ENCODE peak calls at places on chromosomes 12 and 14, in five cellular contexts. One of them, this sample, is unnamed. For H3K4me1, the result is how much of the 10 kb centered on the place peaks cover.

GRCh38 chr12:100860611-100861010 is 66.0 kb downstream of the ANO4 start:
- DNase-seq in neural progenitor cell: no peak
- DNase-seq in CD4-positive, alpha-beta memory T cell: no peak
- DNase-seq in pancreas: no peak
- DNase-seq in left ventricle myocardium inferior: no peak
- DNase-seq in this sample: no peak

GRCh38 chr12:58067610-58068387 is 126.4 kb downstream of the ATP23 start:
- DNase-seq in neural progenitor cell: no peak
- DNase-seq in CD4-positive, alpha-beta memory T cell: no peak
- DNase-seq in pancreas: no peak
- DNase-seq in left ventricle myocardium inferior: no peak
- DNase-seq in this sample: no peak

GRCh38 chr14:105711841-105712460 is 185.6 kb downstream of the TMEM121 start:
- DNase-seq in neural progenitor cell: no peak
- DNase-seq in CD4-positive, alpha-beta memory T cell: no peak
- DNase-seq in pancreas: no peak
- DNase-seq in left ventricle myocardium inferior: no peak
- DNase-seq in this sample: no peak

GRCh38 chr12:109582636-109583035 is 9.0 kb downstream of the MVK start:
- DNase-seq in neural progenitor cell: peak
- DNase-seq in CD4-positive, alpha-beta memory T cell: no peak
- DNase-seq in pancreas: no peak
- DNase-seq in left ventricle myocardium inferior: peak
- DNase-seq in this sample: no peak

GRCh38 chr12:57576613-57577160 is 14.3 kb upstream of the PIP4K2C start:
- DNase-seq in neural progenitor cell: no peak
- DNase-seq in CD4-positive, alpha-beta memory T cell: no peak
- DNase-seq in pancreas: no peak
- DNase-seq in left ventricle myocardium inferior: no peak
- DNase-seq in this sample: no peak

GRCh38 chr12:107302649-107303386 is 209.5 kb upstream of the CRY1 start:
- DNase-seq in neural progenitor cell: no peak
- DNase-seq in CD4-positive, alpha-beta memory T cell: no peak
- DNase-seq in pancreas: no peak
- DNase-seq in left ventricle myocardium inferior: no peak
- DNase-seq in this sample: no peak

GRCh38 chr12:49673446-49674317 is 33.5 kb downstream of the FMNL3 start:
- DNase-seq in neural progenitor cell: peak
- DNase-seq in CD4-positive, alpha-beta memory T cell: no peak
- DNase-seq in pancreas: peak
- DNase-seq in left ventricle myocardium inferior: peak
- DNase-seq in this sample: no peak

GRCh38 chr14:44914849-44915248 is 46.9 kb downstream of the KLHL28 start:
- DNase-seq in neural progenitor cell: peak
- DNase-seq in CD4-positive, alpha-beta memory T cell: no peak
- DNase-seq in pancreas: no peak
- DNase-seq in left ventricle myocardium inferior: no peak
- DNase-seq in this sample: no peak

GRCh38 chr14:81449114-81449513 is 49.0 kb upstream of the STON2 start:
- DNase-seq in neural progenitor cell: no peak
- DNase-seq in CD4-positive, alpha-beta memory T cell: no peak
- DNase-seq in pancreas: no peak
- DNase-seq in left ventricle myocardium inferior: peak
- DNase-seq in this sample: no peak

DNA sequence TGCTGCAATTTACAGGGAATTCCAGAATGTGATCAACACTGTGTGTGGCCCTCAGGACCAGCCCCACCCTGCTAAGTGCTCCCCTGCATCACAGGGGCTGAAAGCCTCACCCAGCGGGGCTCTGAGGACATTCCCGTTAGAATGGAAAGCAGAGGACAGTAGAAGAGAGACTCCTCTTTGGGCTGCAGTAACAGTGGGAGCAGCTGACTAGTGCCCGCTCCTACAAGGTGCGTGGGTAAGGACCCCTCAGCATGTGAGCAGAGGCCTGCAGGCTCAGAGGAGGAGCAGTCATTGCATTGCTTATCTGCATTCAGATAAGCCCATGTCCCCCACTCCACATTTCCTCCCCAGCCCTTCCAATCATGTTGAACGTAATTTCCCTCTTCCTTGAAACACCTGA is 120.1 kb downstream of the ITPR2 start:
- DNase-seq in neural progenitor cell: peak
- DNase-seq in CD4-positive, alpha-beta memory T cell: no peak
- DNase-seq in pancreas: no peak
- DNase-seq in left ventricle myocardium inferior: no peak
- DNase-seq in this sample: no peak
- H3K4me1 ChIP-seq in neural progenitor cell: under half
- H3K4me1 ChIP-seq in CD4-positive, alpha-beta memory T cell: under half
- H3K4me1 ChIP-seq in pancreas: under half
- H3K4me1 ChIP-seq in left ventricle myocardium inferior: under half
- H3K4me1 ChIP-seq in this sample: under half

GRCh38 chr14:20722016-20722415 is 23.7 kb upstream of the EDDM3A start:
- DNase-seq in neural progenitor cell: no peak
- DNase-seq in CD4-positive, alpha-beta memory T cell: no peak
- DNase-seq in pancreas: no peak
- DNase-seq in left ventricle myocardium inferior: no peak
- DNase-seq in this sample: no peak

GRCh38 chr14:20720741-20721140 is 24.9 kb upstream of the EDDM3A start:
- DNase-seq in neural progenitor cell: no peak
- DNase-seq in CD4-positive, alpha-beta memory T cell: no peak
- DNase-seq in pancreas: no peak
- DNase-seq in left ventricle myocardium inferior: no peak
- DNase-seq in this sample: no peak

GRCh38 chr14:20719777-20720176 is 25.9 kb upstream of the EDDM3A start:
- DNase-seq in neural progenitor cell: no peak
- DNase-seq in CD4-positive, alpha-beta memory T cell: no peak
- DNase-seq in pancreas: peak
- DNase-seq in left ventricle myocardium inferior: no peak
- DNase-seq in this sample: no peak

DNA sequence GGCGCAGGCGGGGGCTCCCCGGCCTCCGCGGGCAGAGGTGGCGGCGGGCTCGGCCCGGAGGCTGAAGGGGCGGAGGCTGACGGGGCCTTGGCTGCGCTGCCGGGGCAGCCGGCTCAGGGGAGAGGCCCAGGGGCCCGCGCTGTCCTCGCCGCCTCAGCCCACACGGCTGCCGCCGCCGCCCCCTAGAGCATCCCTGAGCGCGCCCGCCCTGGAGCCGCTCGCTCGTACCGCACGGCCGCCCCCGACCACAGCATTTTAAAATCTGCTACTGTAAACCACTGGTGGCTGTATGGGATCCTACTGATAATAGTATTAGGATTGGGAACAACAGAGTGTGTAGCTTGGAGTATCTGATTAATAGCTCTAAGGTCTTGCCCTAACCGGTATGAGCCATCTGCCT is 22.2 kb upstream of the EDDM3A start:
- DNase-seq in neural progenitor cell: no peak
- DNase-seq in CD4-positive, alpha-beta memory T cell: no peak
- DNase-seq in pancreas: no peak
- DNase-seq in left ventricle myocardium inferior: no peak
- DNase-seq in this sample: no peak
- H3K4me3 ChIP-seq in neural progenitor cell: no peak
- H3K4me3 ChIP-seq in CD4-positive, alpha-beta memory T cell: no peak
- H3K4me3 ChIP-seq in pancreas: no peak
- H3K4me3 ChIP-seq in left ventricle myocardium inferior: peak
- H3K4me3 ChIP-seq in this sample: no peak

GRCh38 chr12:51907864-51908425 is 641 bp downstream of the ACVRL1 start:
- DNase-seq in neural progenitor cell: no peak
- DNase-seq in CD4-positive, alpha-beta memory T cell: no peak
- DNase-seq in pancreas: no peak
- DNase-seq in left ventricle myocardium inferior: no peak
- DNase-seq in this sample: no peak
- H3K4me1 ChIP-seq in neural progenitor cell: under half
- H3K4me1 ChIP-seq in CD4-positive, alpha-beta memory T cell: under half
- H3K4me1 ChIP-seq in pancreas: under half
- H3K4me1 ChIP-seq in left ventricle myocardium inferior: half or more
- H3K4me1 ChIP-seq in this sample: under half

GRCh38 chr12:94648578-94648977 is 1.8 kb downstream of the TMCC3 start:
- DNase-seq in neural progenitor cell: no peak
- DNase-seq in CD4-positive, alpha-beta memory T cell: no peak
- DNase-seq in pancreas: no peak
- DNase-seq in left ventricle myocardium inferior: no peak
- DNase-seq in this sample: no peak
- H3K4me3 ChIP-seq in neural progenitor cell: peak
- H3K4me3 ChIP-seq in CD4-positive, alpha-beta memory T cell: no peak
- H3K4me3 ChIP-seq in pancreas: no peak
- H3K4me3 ChIP-seq in left ventricle myocardium inferior: peak
- H3K4me3 ChIP-seq in this sample: no peak

DNA sequence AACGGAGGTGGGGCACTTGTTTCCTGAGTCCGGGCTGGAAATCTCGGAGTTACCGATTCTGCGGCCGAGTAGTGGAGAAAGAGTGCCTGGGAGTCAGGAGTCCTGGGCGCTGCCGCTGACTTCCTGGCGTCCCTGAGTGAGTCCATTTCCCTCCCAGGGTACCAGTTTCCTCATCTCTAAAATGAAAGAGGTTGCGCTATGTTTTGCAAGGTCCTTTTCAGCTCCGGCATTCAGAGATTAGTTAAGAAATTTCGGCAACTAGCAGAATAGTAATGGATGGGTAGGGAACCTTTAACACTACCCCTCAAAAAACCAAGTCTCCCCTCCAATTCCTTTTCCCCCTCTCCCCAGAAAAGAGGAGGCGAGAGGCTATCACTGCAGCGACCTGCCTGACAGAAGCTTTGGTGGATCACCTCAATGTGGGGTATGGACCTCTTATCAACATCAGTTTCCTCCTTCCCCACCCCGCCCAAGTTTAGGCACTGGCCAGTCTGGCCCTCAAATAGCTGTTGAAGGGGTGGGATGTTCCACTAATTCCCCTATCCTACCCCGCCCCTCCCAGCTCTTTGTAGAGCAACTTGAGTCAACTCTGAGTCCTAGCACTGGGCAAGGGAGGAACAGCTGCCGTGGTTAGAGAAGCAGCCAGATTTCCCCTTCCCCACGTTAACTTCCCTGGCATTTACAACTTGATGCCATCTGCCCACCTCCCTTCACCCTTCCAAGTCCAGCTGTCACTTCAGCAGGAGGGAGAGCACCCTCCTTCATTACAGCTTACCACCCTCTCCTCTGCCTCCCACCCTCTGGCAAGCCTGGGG is 943 bp downstream of the BLOC1S1 start:
- DNase-seq in neural progenitor cell: peak
- DNase-seq in CD4-positive, alpha-beta memory T cell: no peak
- DNase-seq in pancreas: no peak
- DNase-seq in left ventricle myocardium inferior: no peak
- DNase-seq in this sample: no peak
- H3K4me1 ChIP-seq in neural progenitor cell: under half
- H3K4me1 ChIP-seq in CD4-positive, alpha-beta memory T cell: under half
- H3K4me1 ChIP-seq in pancreas: under half
- H3K4me1 ChIP-seq in left ventricle myocardium inferior: half or more
- H3K4me1 ChIP-seq in this sample: under half

GRCh38 chr12:12900786-12901157 is 9.4 kb downstream of the GPRC5A start:
- DNase-seq in neural progenitor cell: no peak
- DNase-seq in CD4-positive, alpha-beta memory T cell: no peak
- DNase-seq in pancreas: no peak
- DNase-seq in left ventricle myocardium inferior: no peak
- DNase-seq in this sample: no peak

GRCh38 chr12:12898136-12898712 is 6.9 kb downstream of the GPRC5A start:
- DNase-seq in neural progenitor cell: no peak
- DNase-seq in CD4-positive, alpha-beta memory T cell: no peak
- DNase-seq in pancreas: no peak
- DNase-seq in left ventricle myocardium inferior: no peak
- DNase-seq in this sample: no peak

GRCh38 chr12:12901158-12901791 is 9.9 kb downstream of the GPRC5A start:
- DNase-seq in neural progenitor cell: peak
- DNase-seq in CD4-positive, alpha-beta memory T cell: no peak
- DNase-seq in pancreas: no peak
- DNase-seq in left ventricle myocardium inferior: no peak
- DNase-seq in this sample: no peak

GRCh38 chr12:12898911-12899511 is 7.6 kb downstream of the GPRC5A start:
- DNase-seq in neural progenitor cell: no peak
- DNase-seq in CD4-positive, alpha-beta memory T cell: no peak
- DNase-seq in pancreas: no peak
- DNase-seq in left ventricle myocardium inferior: no peak
- DNase-seq in this sample: no peak

DNA sequence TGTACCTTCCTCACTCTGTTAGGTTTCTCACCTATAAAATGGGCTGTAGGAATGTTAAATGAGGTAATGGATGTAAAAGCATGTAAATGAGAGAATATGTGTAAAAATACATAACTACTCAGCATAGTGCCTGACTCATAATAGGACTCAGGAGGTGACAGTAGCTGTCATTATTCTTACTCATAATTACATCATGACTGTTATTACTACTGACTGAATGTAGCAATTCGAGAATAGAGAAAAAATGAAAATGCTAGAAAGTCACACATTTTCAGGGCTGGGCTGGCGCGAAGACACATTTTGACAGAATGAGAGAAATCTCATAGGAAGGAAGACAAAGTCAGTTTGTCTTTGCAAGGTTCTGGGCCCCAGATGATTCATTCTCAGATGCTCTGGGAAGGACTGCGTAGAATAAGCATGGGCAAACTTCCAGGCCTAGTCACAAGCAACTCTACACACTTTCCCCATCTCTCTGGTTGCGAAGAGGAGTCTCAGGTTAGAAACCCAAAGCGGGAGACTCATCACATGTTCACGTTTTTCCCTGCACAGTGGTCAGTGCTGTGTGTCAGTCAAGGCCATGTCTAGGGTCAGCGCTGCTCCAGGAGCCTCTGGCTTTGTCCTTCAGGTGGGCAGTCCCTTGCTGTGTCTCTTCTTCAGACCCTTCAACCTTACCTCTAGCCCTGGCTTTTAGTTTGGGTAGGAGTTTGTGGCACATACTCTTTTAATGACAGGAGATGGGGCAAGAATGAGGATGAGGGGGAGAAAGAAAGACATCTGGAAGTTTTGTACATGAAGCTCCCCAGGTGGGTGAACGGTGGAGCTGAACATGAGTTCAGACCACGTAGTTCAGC is 8.4 kb downstream of the GPRC5A start:
- DNase-seq in neural progenitor cell: no peak
- DNase-seq in CD4-positive, alpha-beta memory T cell: no peak
- DNase-seq in pancreas: no peak
- DNase-seq in left ventricle myocardium inferior: no peak
- DNase-seq in this sample: no peak
- H3K4me3 ChIP-seq in neural progenitor cell: no peak
- H3K4me3 ChIP-seq in CD4-positive, alpha-beta memory T cell: no peak
- H3K4me3 ChIP-seq in pancreas: no peak
- H3K4me3 ChIP-seq in left ventricle myocardium inferior: no peak
- H3K4me3 ChIP-seq in this sample: no peak

GRCh38 chr14:95522116-95522515 is 5.7 kb upstream of the SYNE3 start:
- DNase-seq in neural progenitor cell: no peak
- DNase-seq in CD4-positive, alpha-beta memory T cell: no peak
- DNase-seq in pancreas: no peak
- DNase-seq in left ventricle myocardium inferior: no peak
- DNase-seq in this sample: no peak
- H3K4me1 ChIP-seq in neural progenitor cell: under half
- H3K4me1 ChIP-seq in CD4-positive, alpha-beta memory T cell: half or more
- H3K4me1 ChIP-seq in pancreas: under half
- H3K4me1 ChIP-seq in left ventricle myocardium inferior: half or more
- H3K4me1 ChIP-seq in this sample: half or more

GRCh38 chr14:100317897-100318808 is 5.0 kb upstream of the SLC25A47 start:
- DNase-seq in neural progenitor cell: peak
- DNase-seq in CD4-positive, alpha-beta memory T cell: peak
- DNase-seq in pancreas: peak
- DNase-seq in left ventricle myocardium inferior: peak
- DNase-seq in this sample: peak
- H3K4me3 ChIP-seq in neural progenitor cell: no peak
- H3K4me3 ChIP-seq in CD4-positive, alpha-beta memory T cell: no peak
- H3K4me3 ChIP-seq in pancreas: no peak
- H3K4me3 ChIP-seq in left ventricle myocardium inferior: peak
- H3K4me3 ChIP-seq in this sample: peak

GRCh38 chr12:21502872-21503271 is 1.3 kb downstream of the GOLT1B start:
- DNase-seq in neural progenitor cell: no peak
- DNase-seq in CD4-positive, alpha-beta memory T cell: no peak
- DNase-seq in pancreas: no peak
- DNase-seq in left ventricle myocardium inferior: no peak
- DNase-seq in this sample: no peak
- H3K4me1 ChIP-seq in neural progenitor cell: under half
- H3K4me1 ChIP-seq in CD4-positive, alpha-beta memory T cell: half or more
- H3K4me1 ChIP-seq in pancreas: under half
- H3K4me1 ChIP-seq in left ventricle myocardium inferior: half or more
- H3K4me1 ChIP-seq in this sample: half or more